ENCODE peak calls at places on chromosome 22, in seven cellular contexts. One of them, this sample, is unnamed.

GRCh38 chr22:30635273-30636225 is at the start of gene SLC35E4:
- DNase-seq in pancreas: peak; percentile 94
- DNase-seq in fibroblast of pulmonary artery: peak; percentile 90
- DNase-seq in endothelial cell: peak; percentile 94
- DNase-seq in Caco-2: peak; percentile 84
- DNase-seq in RWPE1: peak; percentile 84
- DNase-seq in fibroblast of the aortic adventitia: peak; percentile 84
- DNase-seq in this sample: peak; percentile 94

GRCh38 chr22:20299736-20300136 is 20.1 kb downstream of the DGCR6L start:
- DNase-seq in pancreas: peak; percentile 58
- DNase-seq in fibroblast of pulmonary artery: peak; percentile 37
- DNase-seq in endothelial cell: no peak
- DNase-seq in Caco-2: no peak
- DNase-seq in RWPE1: no peak
- DNase-seq in fibroblast of the aortic adventitia: no peak
- DNase-seq in this sample: no peak

GRCh38 chr22:26056455-26056854 is 112.8 kb upstream of the SEZ6L start:
- DNase-seq in pancreas: no peak
- DNase-seq in fibroblast of pulmonary artery: no peak
- DNase-seq in endothelial cell: no peak
- DNase-seq in Caco-2: no peak
- DNase-seq in RWPE1: no peak
- DNase-seq in fibroblast of the aortic adventitia: no peak
- DNase-seq in this sample: no peak

GRCh38 chr22:32355760-32356159 is 1.9 kb upstream of the RFPL3 start:
- DNase-seq in pancreas: no peak
- DNase-seq in fibroblast of pulmonary artery: no peak
- DNase-seq in endothelial cell: no peak
- DNase-seq in Caco-2: peak; percentile 59
- DNase-seq in RWPE1: peak; percentile 13
- DNase-seq in fibroblast of the aortic adventitia: no peak
- DNase-seq in this sample: peak; percentile 36

GRCh38 chr22:35044607-35045390 is 21.2 kb upstream of the ISX start:
- DNase-seq in pancreas: no peak
- DNase-seq in fibroblast of pulmonary artery: no peak
- DNase-seq in endothelial cell: no peak
- DNase-seq in Caco-2: no peak
- DNase-seq in RWPE1: no peak
- DNase-seq in fibroblast of the aortic adventitia: no peak
- DNase-seq in this sample: no peak

GRCh38 chr22:19556963-19557545 is 32.8 kb upstream of the CLDN5 start:
- DNase-seq in pancreas: no peak
- DNase-seq in fibroblast of pulmonary artery: no peak
- DNase-seq in endothelial cell: no peak
- DNase-seq in Caco-2: no peak
- DNase-seq in RWPE1: no peak
- DNase-seq in fibroblast of the aortic adventitia: no peak
- DNase-seq in this sample: no peak

GRCh38 chr22:23862103-23862502 is 4.4 kb downstream of the SLC2A11 start:
- DNase-seq in pancreas: no peak
- DNase-seq in fibroblast of pulmonary artery: peak; percentile 71
- DNase-seq in endothelial cell: peak; percentile 55
- DNase-seq in Caco-2: peak; percentile 59
- DNase-seq in RWPE1: no peak
- DNase-seq in fibroblast of the aortic adventitia: peak; percentile 63
- DNase-seq in this sample: peak; percentile 60

GRCh38 chr22:24153353-24153752 is 27.9 kb upstream of the SUSD2 start:
- DNase-seq in pancreas: no peak
- DNase-seq in fibroblast of pulmonary artery: peak; percentile 34
- DNase-seq in endothelial cell: no peak
- DNase-seq in Caco-2: no peak
- DNase-seq in RWPE1: no peak
- DNase-seq in fibroblast of the aortic adventitia: no peak
- DNase-seq in this sample: no peak

GRCh38 chr22:45420539-45420938 is 7.0 kb downstream of the RIBC2 start:
- DNase-seq in pancreas: no peak
- DNase-seq in fibroblast of pulmonary artery: no peak
- DNase-seq in endothelial cell: no peak
- DNase-seq in Caco-2: no peak
- DNase-seq in RWPE1: no peak
- DNase-seq in fibroblast of the aortic adventitia: no peak
- DNase-seq in this sample: no peak

GRCh38 chr22:39932918-39933649 is 27.1 kb upstream of the TMA7B start:
- DNase-seq in pancreas: peak; percentile 24
- DNase-seq in fibroblast of pulmonary artery: peak; percentile 39
- DNase-seq in endothelial cell: peak; percentile 55
- DNase-seq in Caco-2: peak; percentile 37
- DNase-seq in RWPE1: no peak
- DNase-seq in fibroblast of the aortic adventitia: peak; percentile 7
- DNase-seq in this sample: peak; percentile 58

GRCh38 chr22:24350627-24351026 is 76.8 kb upstream of the ADORA2A start:
- DNase-seq in pancreas: no peak
- DNase-seq in fibroblast of pulmonary artery: no peak
- DNase-seq in endothelial cell: no peak
- DNase-seq in Caco-2: no peak
- DNase-seq in RWPE1: no peak
- DNase-seq in fibroblast of the aortic adventitia: no peak
- DNase-seq in this sample: no peak

GRCh38 chr22:20151276-20151588 is 377 bp upstream of the CCDC188 start:
- DNase-seq in pancreas: no peak
- DNase-seq in fibroblast of pulmonary artery: no peak
- DNase-seq in endothelial cell: no peak
- DNase-seq in Caco-2: no peak
- DNase-seq in RWPE1: no peak
- DNase-seq in fibroblast of the aortic adventitia: no peak
- DNase-seq in this sample: no peak

GRCh38 chr22:45970709-45971388 is 6.1 kb downstream of the WNT7B start:
- DNase-seq in pancreas: no peak
- DNase-seq in fibroblast of pulmonary artery: no peak
- DNase-seq in endothelial cell: no peak
- DNase-seq in Caco-2: no peak
- DNase-seq in RWPE1: no peak
- DNase-seq in fibroblast of the aortic adventitia: no peak
- DNase-seq in this sample: no peak

GRCh38 chr22:34429314-34429713 is 509.0 kb upstream of the LARGE1 start:
- DNase-seq in pancreas: no peak
- DNase-seq in fibroblast of pulmonary artery: no peak
- DNase-seq in endothelial cell: no peak
- DNase-seq in Caco-2: no peak
- DNase-seq in RWPE1: no peak
- DNase-seq in fibroblast of the aortic adventitia: no peak
- DNase-seq in this sample: no peak

GRCh38 chr22:20025401-20026203 is 4.7 kb downstream of the TANGO2 start:
- DNase-seq in pancreas: no peak
- DNase-seq in fibroblast of pulmonary artery: no peak
- DNase-seq in endothelial cell: no peak
- DNase-seq in Caco-2: no peak
- DNase-seq in RWPE1: no peak
- DNase-seq in fibroblast of the aortic adventitia: no peak
- DNase-seq in this sample: no peak

GRCh38 chr22:40276877-40277823 is 69.2 kb upstream of the ADSL start:
- DNase-seq in pancreas: no peak
- DNase-seq in fibroblast of pulmonary artery: peak; percentile 68
- DNase-seq in endothelial cell: no peak
- DNase-seq in Caco-2: no peak
- DNase-seq in RWPE1: peak; percentile 8
- DNase-seq in fibroblast of the aortic adventitia: peak; percentile 71
- DNase-seq in this sample: no peak

GRCh38 chr22:43921361-43921760 is 2.2 kb upstream of the PNPLA3 start:
- DNase-seq in pancreas: no peak
- DNase-seq in fibroblast of pulmonary artery: peak; percentile 52
- DNase-seq in endothelial cell: no peak
- DNase-seq in Caco-2: no peak
- DNase-seq in RWPE1: no peak
- DNase-seq in fibroblast of the aortic adventitia: peak; percentile 42
- DNase-seq in this sample: peak; percentile 81

GRCh38 chr22:20550851-20551744 is 43.7 kb downstream of the MED15 start:
- DNase-seq in pancreas: no peak
- DNase-seq in fibroblast of pulmonary artery: peak; percentile 78
- DNase-seq in endothelial cell: no peak
- DNase-seq in Caco-2: no peak
- DNase-seq in RWPE1: no peak
- DNase-seq in fibroblast of the aortic adventitia: peak; percentile 78
- DNase-seq in this sample: no peak

GRCh38 chr22:41910050-41910598 is 4.8 kb downstream of the SHISA8 start:
- DNase-seq in pancreas: no peak
- DNase-seq in fibroblast of pulmonary artery: no peak
- DNase-seq in endothelial cell: peak; percentile 42
- DNase-seq in Caco-2: no peak
- DNase-seq in RWPE1: no peak
- DNase-seq in fibroblast of the aortic adventitia: no peak
- DNase-seq in this sample: no peak

GRCh38 chr22:43320943-43321900 is 21.9 kb downstream of the SCUBE1 start:
- DNase-seq in pancreas: no peak
- DNase-seq in fibroblast of pulmonary artery: no peak
- DNase-seq in endothelial cell: no peak
- DNase-seq in Caco-2: no peak
- DNase-seq in RWPE1: no peak
- DNase-seq in fibroblast of the aortic adventitia: no peak
- DNase-seq in this sample: no peak

GRCh38 chr22:20391222-20391621 is 2.7 kb upstream of the ZNF74 start:
- DNase-seq in pancreas: no peak
- DNase-seq in fibroblast of pulmonary artery: no peak
- DNase-seq in endothelial cell: no peak
- DNase-seq in Caco-2: no peak
- DNase-seq in RWPE1: no peak
- DNase-seq in fibroblast of the aortic adventitia: no peak
- DNase-seq in this sample: no peak

GRCh38 chr22:17788023-17788330 is 13.7 kb upstream of the BID start:
- DNase-seq in pancreas: no peak
- DNase-seq in fibroblast of pulmonary artery: no peak
- DNase-seq in endothelial cell: no peak
- DNase-seq in Caco-2: no peak
- DNase-seq in RWPE1: no peak
- DNase-seq in fibroblast of the aortic adventitia: no peak
- DNase-seq in this sample: no peak

GRCh38 chr22:17785185-17786184 is 11.2 kb upstream of the BID start:
- DNase-seq in pancreas: peak; percentile 60
- DNase-seq in fibroblast of pulmonary artery: peak; percentile 35
- DNase-seq in endothelial cell: peak; percentile 64
- DNase-seq in Caco-2: peak; percentile 70
- DNase-seq in RWPE1: no peak
- DNase-seq in fibroblast of the aortic adventitia: no peak
- DNase-seq in this sample: peak; percentile 92

GRCh38 chr22:17787159-17788022 is 13.1 kb upstream of the BID start:
- DNase-seq in pancreas: no peak
- DNase-seq in fibroblast of pulmonary artery: no peak
- DNase-seq in endothelial cell: no peak
- DNase-seq in Caco-2: no peak
- DNase-seq in RWPE1: no peak
- DNase-seq in fibroblast of the aortic adventitia: no peak
- DNase-seq in this sample: no peak

GRCh38 chr22:17784776-17785175 is 10.5 kb upstream of the BID start:
- DNase-seq in pancreas: no peak
- DNase-seq in fibroblast of pulmonary artery: no peak
- DNase-seq in endothelial cell: no peak
- DNase-seq in Caco-2: no peak
- DNase-seq in RWPE1: no peak
- DNase-seq in fibroblast of the aortic adventitia: no peak
- DNase-seq in this sample: no peak

DNA sequence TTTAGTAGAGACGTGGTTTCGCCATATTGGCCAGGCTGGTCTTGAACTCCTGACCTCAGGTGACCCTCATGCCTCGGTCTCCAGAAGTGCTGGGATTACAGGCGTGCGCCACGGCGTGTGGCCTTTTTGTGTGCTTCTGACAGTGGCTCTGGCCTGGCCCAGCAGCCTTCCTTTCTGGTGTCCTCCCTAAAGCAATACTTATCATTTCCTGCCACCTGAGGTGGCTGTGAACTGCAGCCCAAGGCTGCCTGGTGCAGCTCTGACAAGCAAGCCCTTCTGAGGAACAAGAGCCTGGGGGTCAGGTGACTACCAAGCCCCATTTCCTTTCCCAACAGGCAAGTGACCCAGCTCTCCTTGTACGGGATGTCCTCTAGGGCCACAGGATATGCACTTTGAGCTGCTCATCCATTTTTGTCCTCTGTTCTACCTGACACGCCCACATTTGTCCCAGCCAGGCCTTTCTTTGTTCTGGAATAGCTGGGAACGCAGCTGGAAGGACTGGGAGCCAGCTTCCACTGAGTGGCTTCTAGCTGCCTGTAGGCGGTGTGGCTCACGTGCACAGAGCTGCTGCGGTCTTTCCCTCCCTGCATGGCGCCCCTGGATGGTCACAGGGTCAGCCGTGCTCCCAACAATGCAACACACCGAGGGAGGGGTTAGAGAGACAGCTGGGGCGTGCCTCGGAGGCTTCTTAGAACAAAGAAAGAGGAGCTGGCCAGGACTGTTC is 12.3 kb upstream of the BID start:
- DNase-seq in pancreas: no peak
- DNase-seq in fibroblast of pulmonary artery: peak; percentile 31
- DNase-seq in endothelial cell: peak; percentile 57
- DNase-seq in Caco-2: peak; percentile 55
- DNase-seq in RWPE1: no peak
- DNase-seq in fibroblast of the aortic adventitia: peak; percentile 23
- DNase-seq in this sample: no peak
- TF ChIP-seq CTCF in pancreas: no peak
- TF ChIP-seq CTCF in fibroblast of pulmonary artery: no peak
- TF ChIP-seq CTCF in endothelial cell: no peak
- TF ChIP-seq CTCF in Caco-2: no peak
- TF ChIP-seq CTCF in RWPE1: no peak
- TF ChIP-seq CTCF in fibroblast of the aortic adventitia: no peak
- TF ChIP-seq CTCF in this sample: no peak

GRCh38 chr22:22144858-22145257 is 99.7 kb upstream of the VPREB1 start:
- DNase-seq in pancreas: no peak
- DNase-seq in fibroblast of pulmonary artery: no peak
- DNase-seq in endothelial cell: no peak
- DNase-seq in Caco-2: no peak
- DNase-seq in RWPE1: no peak
- DNase-seq in fibroblast of the aortic adventitia: peak; percentile 25
- DNase-seq in this sample: no peak
- TF ChIP-seq CTCF in pancreas: no peak
- TF ChIP-seq CTCF in fibroblast of pulmonary artery: peak; percentile 22
- TF ChIP-seq CTCF in endothelial cell: peak; percentile 25
- TF ChIP-seq CTCF in Caco-2: no peak
- TF ChIP-seq CTCF in RWPE1: no peak
- TF ChIP-seq CTCF in fibroblast of the aortic adventitia: peak; percentile 39
- TF ChIP-seq CTCF in this sample: peak; percentile 11

DNA sequence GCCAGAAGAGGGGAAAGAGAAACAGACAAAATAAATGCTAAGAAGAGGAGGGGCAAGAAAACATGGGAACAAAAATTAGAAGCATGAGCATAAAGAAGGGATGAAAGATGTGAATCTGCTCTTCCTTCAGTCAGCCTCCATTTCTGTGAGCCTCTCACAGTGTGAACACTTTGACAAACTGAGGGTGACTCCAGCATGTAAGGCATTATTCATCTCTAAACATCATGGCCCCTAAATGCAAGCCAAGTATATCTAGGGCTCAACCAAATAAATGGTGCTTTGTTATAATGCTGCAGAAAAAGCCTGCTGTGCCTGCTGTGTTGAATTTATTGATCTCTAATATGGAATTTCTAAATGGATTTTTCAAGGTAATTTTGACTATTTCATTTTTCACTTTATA is 281.3 kb downstream of the TTC28 start:
- DNase-seq in pancreas: no peak
- DNase-seq in fibroblast of pulmonary artery: no peak
- DNase-seq in endothelial cell: no peak
- DNase-seq in Caco-2: no peak
- DNase-seq in RWPE1: no peak
- DNase-seq in fibroblast of the aortic adventitia: no peak
- DNase-seq in this sample: no peak
- TF ChIP-seq CTCF in pancreas: no peak
- TF ChIP-seq CTCF in fibroblast of pulmonary artery: no peak
- TF ChIP-seq CTCF in endothelial cell: no peak
- TF ChIP-seq CTCF in Caco-2: no peak
- TF ChIP-seq CTCF in RWPE1: no peak
- TF ChIP-seq CTCF in fibroblast of the aortic adventitia: no peak
- TF ChIP-seq CTCF in this sample: no peak

GRCh38 chr22:37500745-37501144 is 14.6 kb upstream of the MFNG start:
- DNase-seq in pancreas: no peak
- DNase-seq in fibroblast of pulmonary artery: no peak
- DNase-seq in endothelial cell: no peak
- DNase-seq in Caco-2: no peak
- DNase-seq in RWPE1: no peak
- DNase-seq in fibroblast of the aortic adventitia: no peak
- DNase-seq in this sample: no peak
- TF ChIP-seq CTCF in pancreas: no peak
- TF ChIP-seq CTCF in fibroblast of pulmonary artery: no peak
- TF ChIP-seq CTCF in endothelial cell: no peak
- TF ChIP-seq CTCF in Caco-2: no peak
- TF ChIP-seq CTCF in RWPE1: no peak
- TF ChIP-seq CTCF in fibroblast of the aortic adventitia: no peak
- TF ChIP-seq CTCF in this sample: no peak